ENCODE peak calls at places on chromosomes 4 and X, in nine cellular contexts. One of them, this sample, is unnamed. For H3K27me3 and H3K36me3, the result is how much of the 10 kb centered on the place peaks cover.

GRCh38 chrX:134244043-134244442 is 7.1 kb downstream of the CCDC160 start:
- DNase-seq in hepatocyte: no peak
- DNase-seq in sigmoid colon: no peak
- DNase-seq in ovary: no peak
- DNase-seq in effector memory CD4-positive, alpha-beta T cell: no peak
- DNase-seq in CD8-positive, alpha-beta T cell: no peak
- DNase-seq in uterus: no peak
- DNase-seq in GM23338: no peak
- DNase-seq in right lobe of liver: no peak
- DNase-seq in this sample: no peak

GRCh38 chr4:4388418-4388817 is 1.5 kb downstream of the NSG1 start:
- DNase-seq in uterus: no peak
- DNase-seq in hepatocyte: no peak
- DNase-seq in effector memory CD4-positive, alpha-beta T cell: no peak
- DNase-seq in CD8-positive, alpha-beta T cell: no peak
- DNase-seq in GM23338: no peak
- DNase-seq in right lobe of liver: no peak
- DNase-seq in ovary: no peak
- DNase-seq in sigmoid colon: no peak
- DNase-seq in this sample: no peak

GRCh38 chr4:71772592-71772991 is 11.3 kb downstream of the GC start:
- DNase-seq in uterus: no peak
- DNase-seq in CD8-positive, alpha-beta T cell: no peak
- DNase-seq in right lobe of liver: no peak
- DNase-seq in GM23338: peak
- DNase-seq in hepatocyte: no peak
- DNase-seq in sigmoid colon: no peak
- DNase-seq in effector memory CD4-positive, alpha-beta T cell: no peak
- DNase-seq in ovary: no peak
- DNase-seq in this sample: no peak

GRCh38 chr4:53962516-53963225 is 101.7 kb downstream of the CHIC2 start:
- DNase-seq in sigmoid colon: no peak
- DNase-seq in CD8-positive, alpha-beta T cell: no peak
- DNase-seq in ovary: no peak
- DNase-seq in right lobe of liver: no peak
- DNase-seq in GM23338: no peak
- DNase-seq in uterus: no peak
- DNase-seq in effector memory CD4-positive, alpha-beta T cell: no peak
- DNase-seq in hepatocyte: peak
- DNase-seq in this sample: no peak

GRCh38 chr4:34850983-34851382 is 1393.3 kb downstream of the ARAP2 start:
- DNase-seq in right lobe of liver: no peak
- DNase-seq in uterus: no peak
- DNase-seq in ovary: no peak
- DNase-seq in GM23338: no peak
- DNase-seq in sigmoid colon: no peak
- DNase-seq in effector memory CD4-positive, alpha-beta T cell: no peak
- DNase-seq in CD8-positive, alpha-beta T cell: no peak
- DNase-seq in hepatocyte: no peak
- DNase-seq in this sample: no peak

GRCh38 chr4:73843369-73843768 is 6.9 kb downstream of the CXCL6 start:
- DNase-seq in ovary: no peak
- DNase-seq in GM23338: no peak
- DNase-seq in sigmoid colon: no peak
- DNase-seq in uterus: no peak
- DNase-seq in CD8-positive, alpha-beta T cell: no peak
- DNase-seq in hepatocyte: no peak
- DNase-seq in right lobe of liver: no peak
- DNase-seq in effector memory CD4-positive, alpha-beta T cell: no peak
- DNase-seq in this sample: no peak

GRCh38 chr4:26083987-26084386 is 170.0 kb downstream of the SMIM20 start:
- DNase-seq in hepatocyte: peak
- DNase-seq in sigmoid colon: peak
- DNase-seq in right lobe of liver: no peak
- DNase-seq in ovary: no peak
- DNase-seq in uterus: peak
- DNase-seq in effector memory CD4-positive, alpha-beta T cell: no peak
- DNase-seq in GM23338: no peak
- DNase-seq in CD8-positive, alpha-beta T cell: no peak
- DNase-seq in this sample: no peak

GRCh38 chr4:26361287-26361686 is 40.5 kb downstream of the RBPJ start:
- DNase-seq in sigmoid colon: no peak
- DNase-seq in GM23338: no peak
- DNase-seq in CD8-positive, alpha-beta T cell: no peak
- DNase-seq in right lobe of liver: no peak
- DNase-seq in ovary: no peak
- DNase-seq in uterus: no peak
- DNase-seq in hepatocyte: no peak
- DNase-seq in effector memory CD4-positive, alpha-beta T cell: no peak
- DNase-seq in this sample: no peak

GRCh38 chr4:73021634-73022033 is 47.9 kb downstream of the COX18 start:
- DNase-seq in sigmoid colon: no peak
- DNase-seq in effector memory CD4-positive, alpha-beta T cell: no peak
- DNase-seq in ovary: no peak
- DNase-seq in CD8-positive, alpha-beta T cell: no peak
- DNase-seq in hepatocyte: peak
- DNase-seq in right lobe of liver: no peak
- DNase-seq in GM23338: peak
- DNase-seq in uterus: no peak
- DNase-seq in this sample: no peak

GRCh38 chr4:75634951-75635350 is 4.6 kb upstream of the CDKL2 start:
- DNase-seq in GM23338: no peak
- DNase-seq in uterus: no peak
- DNase-seq in hepatocyte: no peak
- DNase-seq in effector memory CD4-positive, alpha-beta T cell: no peak
- DNase-seq in sigmoid colon: no peak
- DNase-seq in right lobe of liver: no peak
- DNase-seq in ovary: no peak
- DNase-seq in CD8-positive, alpha-beta T cell: no peak
- DNase-seq in this sample: no peak

GRCh38 chr4:181835348-181835747 is 407.9 kb upstream of the TENM3 start:
- DNase-seq in uterus: no peak
- DNase-seq in GM23338: no peak
- DNase-seq in hepatocyte: no peak
- DNase-seq in CD8-positive, alpha-beta T cell: no peak
- DNase-seq in right lobe of liver: no peak
- DNase-seq in effector memory CD4-positive, alpha-beta T cell: no peak
- DNase-seq in ovary: no peak
- DNase-seq in sigmoid colon: no peak
- DNase-seq in this sample: no peak

GRCh38 chr4:31045724-31046318 is 325.7 kb downstream of the PCDH7 start:
- DNase-seq in hepatocyte: peak
- DNase-seq in uterus: no peak
- DNase-seq in ovary: no peak
- DNase-seq in CD8-positive, alpha-beta T cell: no peak
- DNase-seq in GM23338: peak
- DNase-seq in right lobe of liver: no peak
- DNase-seq in sigmoid colon: no peak
- DNase-seq in effector memory CD4-positive, alpha-beta T cell: no peak
- DNase-seq in this sample: no peak
- H3K27ac ChIP-seq in hepatocyte: no peak
- H3K27ac ChIP-seq in uterus: no peak
- H3K27ac ChIP-seq in ovary: no peak
- H3K27ac ChIP-seq in CD8-positive, alpha-beta T cell: no peak
- H3K27ac ChIP-seq in GM23338: no peak
- H3K27ac ChIP-seq in right lobe of liver: no peak
- H3K27ac ChIP-seq in sigmoid colon: no peak
- H3K27ac ChIP-seq in effector memory CD4-positive, alpha-beta T cell: no peak
- H3K27ac ChIP-seq in this sample: no peak

GRCh38 chr4:159464302-159464701 is 361.4 kb downstream of the RAPGEF2 start:
- DNase-seq in ovary: no peak
- DNase-seq in GM23338: no peak
- DNase-seq in CD8-positive, alpha-beta T cell: no peak
- DNase-seq in hepatocyte: no peak
- DNase-seq in uterus: no peak
- DNase-seq in effector memory CD4-positive, alpha-beta T cell: no peak
- DNase-seq in sigmoid colon: no peak
- DNase-seq in right lobe of liver: no peak
- DNase-seq in this sample: no peak
- H3K27me3 ChIP-seq in ovary: under half
- H3K27me3 ChIP-seq in GM23338: under half
- H3K27me3 ChIP-seq in CD8-positive, alpha-beta T cell: under half
- H3K27me3 ChIP-seq in hepatocyte: under half
- H3K27me3 ChIP-seq in uterus: under half
- H3K27me3 ChIP-seq in effector memory CD4-positive, alpha-beta T cell: under half
- H3K27me3 ChIP-seq in sigmoid colon: under half
- H3K27me3 ChIP-seq in right lobe of liver: under half
- H3K27me3 ChIP-seq in this sample: under half

GRCh38 chr4:77921701-77922100 is 59.1 kb downstream of the MRPL1 start:
- DNase-seq in effector memory CD4-positive, alpha-beta T cell: no peak
- DNase-seq in sigmoid colon: no peak
- DNase-seq in right lobe of liver: no peak
- DNase-seq in ovary: no peak
- DNase-seq in hepatocyte: peak
- DNase-seq in CD8-positive, alpha-beta T cell: no peak
- DNase-seq in uterus: no peak
- DNase-seq in GM23338: no peak
- DNase-seq in this sample: no peak
- H3K36me3 ChIP-seq in effector memory CD4-positive, alpha-beta T cell: under half
- H3K36me3 ChIP-seq in sigmoid colon: under half
- H3K36me3 ChIP-seq in right lobe of liver: under half
- H3K36me3 ChIP-seq in ovary: under half
- H3K36me3 ChIP-seq in hepatocyte: under half
- H3K36me3 ChIP-seq in CD8-positive, alpha-beta T cell: under half
- H3K36me3 ChIP-seq in uterus: under half
- H3K36me3 ChIP-seq in GM23338: under half
- H3K36me3 ChIP-seq in this sample: under half

DNA sequence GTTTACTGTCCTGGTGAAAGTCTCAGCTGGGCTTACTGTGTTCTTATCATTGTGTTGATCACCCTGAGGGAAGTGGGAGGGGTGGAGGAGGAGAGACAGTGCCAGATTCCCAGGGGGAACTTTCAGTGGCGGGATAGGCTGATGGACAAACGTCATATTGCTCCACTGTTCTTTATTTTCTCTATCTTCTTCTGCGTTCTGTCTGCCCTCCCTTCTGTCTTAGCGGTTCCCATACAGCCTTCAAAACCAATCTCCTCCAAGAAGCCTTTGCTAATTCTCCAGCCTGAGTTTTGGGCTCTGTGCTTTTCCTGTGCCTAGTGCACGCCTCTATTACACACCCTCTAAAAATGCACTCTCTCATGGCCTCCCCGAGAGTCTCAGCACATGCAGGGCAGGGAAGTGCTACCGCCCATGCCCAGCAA is 448.7 kb upstream of the FAT1 start:
- DNase-seq in sigmoid colon: no peak
- DNase-seq in effector memory CD4-positive, alpha-beta T cell: no peak
- DNase-seq in GM23338: no peak
- DNase-seq in ovary: no peak
- DNase-seq in CD8-positive, alpha-beta T cell: no peak
- DNase-seq in hepatocyte: no peak
- DNase-seq in right lobe of liver: no peak
- DNase-seq in uterus: no peak
- DNase-seq in this sample: no peak
- H3K27ac ChIP-seq in sigmoid colon: no peak
- H3K27ac ChIP-seq in effector memory CD4-positive, alpha-beta T cell: no peak
- H3K27ac ChIP-seq in GM23338: no peak
- H3K27ac ChIP-seq in ovary: no peak
- H3K27ac ChIP-seq in CD8-positive, alpha-beta T cell: no peak
- H3K27ac ChIP-seq in hepatocyte: no peak
- H3K27ac ChIP-seq in right lobe of liver: no peak
- H3K27ac ChIP-seq in uterus: no peak
- H3K27ac ChIP-seq in this sample: no peak

DNA sequence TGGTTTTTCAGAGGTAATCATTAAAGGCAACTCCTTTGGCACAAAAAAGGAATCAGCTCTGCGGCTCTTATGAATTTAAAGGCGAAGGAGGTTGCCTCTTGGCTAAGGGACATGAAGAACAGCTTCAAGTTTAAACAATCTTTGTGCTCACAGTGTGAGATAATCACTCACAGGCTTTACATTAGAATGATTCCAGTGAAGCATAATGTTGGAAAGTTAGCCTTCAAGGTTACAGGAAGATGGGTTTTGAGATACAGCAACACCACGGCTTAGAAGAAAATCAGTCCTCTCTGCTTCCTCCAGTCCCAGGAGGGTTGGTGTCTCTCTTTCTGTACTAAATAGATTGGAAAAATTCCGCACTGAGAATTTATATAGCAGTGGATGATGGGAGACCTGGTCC is 11.6 kb upstream of the SCD5 start:
- DNase-seq in ovary: no peak
- DNase-seq in right lobe of liver: no peak
- DNase-seq in uterus: no peak
- DNase-seq in effector memory CD4-positive, alpha-beta T cell: no peak
- DNase-seq in GM23338: no peak
- DNase-seq in sigmoid colon: no peak
- DNase-seq in hepatocyte: no peak
- DNase-seq in CD8-positive, alpha-beta T cell: no peak
- DNase-seq in this sample: no peak
- H3K27me3 ChIP-seq in ovary: under half
- H3K27me3 ChIP-seq in right lobe of liver: under half
- H3K27me3 ChIP-seq in uterus: under half
- H3K27me3 ChIP-seq in effector memory CD4-positive, alpha-beta T cell: under half
- H3K27me3 ChIP-seq in GM23338: half or more
- H3K27me3 ChIP-seq in sigmoid colon: under half
- H3K27me3 ChIP-seq in hepatocyte: under half
- H3K27me3 ChIP-seq in CD8-positive, alpha-beta T cell: under half
- H3K27me3 ChIP-seq in this sample: under half

GRCh38 chr4:84698962-84699671 is 116.2 kb downstream of the CDS1 start:
- DNase-seq in GM23338: no peak
- DNase-seq in hepatocyte: peak
- DNase-seq in ovary: no peak
- DNase-seq in effector memory CD4-positive, alpha-beta T cell: no peak
- DNase-seq in sigmoid colon: no peak
- DNase-seq in right lobe of liver: no peak
- DNase-seq in uterus: no peak
- DNase-seq in CD8-positive, alpha-beta T cell: no peak
- DNase-seq in this sample: no peak
- H3K36me3 ChIP-seq in GM23338: under half
- H3K36me3 ChIP-seq in hepatocyte: under half
- H3K36me3 ChIP-seq in ovary: under half
- H3K36me3 ChIP-seq in effector memory CD4-positive, alpha-beta T cell: under half
- H3K36me3 ChIP-seq in sigmoid colon: half or more
- H3K36me3 ChIP-seq in right lobe of liver: under half
- H3K36me3 ChIP-seq in uterus: under half
- H3K36me3 ChIP-seq in CD8-positive, alpha-beta T cell: under half
- H3K36me3 ChIP-seq in this sample: under half

GRCh38 chr4:137425281-137425680 is 107.0 kb downstream of the PCDH18 start:
- DNase-seq in right lobe of liver: no peak
- DNase-seq in GM23338: no peak
- DNase-seq in CD8-positive, alpha-beta T cell: no peak
- DNase-seq in uterus: no peak
- DNase-seq in hepatocyte: no peak
- DNase-seq in sigmoid colon: no peak
- DNase-seq in effector memory CD4-positive, alpha-beta T cell: no peak
- DNase-seq in ovary: no peak
- DNase-seq in this sample: no peak
- H3K27ac ChIP-seq in right lobe of liver: no peak
- H3K27ac ChIP-seq in GM23338: no peak
- H3K27ac ChIP-seq in CD8-positive, alpha-beta T cell: no peak
- H3K27ac ChIP-seq in uterus: no peak
- H3K27ac ChIP-seq in hepatocyte: no peak
- H3K27ac ChIP-seq in sigmoid colon: no peak
- H3K27ac ChIP-seq in effector memory CD4-positive, alpha-beta T cell: no peak
- H3K27ac ChIP-seq in ovary: no peak
- H3K27ac ChIP-seq in this sample: no peak

GRCh38 chr4:15797320-15797719 is 19.2 kb downstream of the CD38 start:
- DNase-seq in ovary: no peak
- DNase-seq in hepatocyte: no peak
- DNase-seq in CD8-positive, alpha-beta T cell: no peak
- DNase-seq in uterus: no peak
- DNase-seq in sigmoid colon: no peak
- DNase-seq in right lobe of liver: no peak
- DNase-seq in effector memory CD4-positive, alpha-beta T cell: no peak
- DNase-seq in GM23338: no peak
- DNase-seq in this sample: no peak
- H3K27me3 ChIP-seq in ovary: under half
- H3K27me3 ChIP-seq in hepatocyte: under half
- H3K27me3 ChIP-seq in CD8-positive, alpha-beta T cell: under half
- H3K27me3 ChIP-seq in uterus: under half
- H3K27me3 ChIP-seq in sigmoid colon: under half
- H3K27me3 ChIP-seq in right lobe of liver: under half
- H3K27me3 ChIP-seq in effector memory CD4-positive, alpha-beta T cell: under half
- H3K27me3 ChIP-seq in GM23338: under half
- H3K27me3 ChIP-seq in this sample: under half